ENCODE peak calls at places on chromosome 7, in eight cellular contexts. Y is CD4-positive, alpha-beta T cell; Z is type B pancreatic cell; A is GM13976; N is IMR-90; P is heart left ventricle; M is WERI-Rb-1; L is nephron progenitor cell. T is an unnamed sample.

GRCh38 chr7:115561341-115562110 is 469.0 kb downstream of the TFEC start:
- DNase-seq in L (no peak), Z (no peak), A (no peak), Y (no peak), M (no peak), N (peak), P (no peak), T (no peak)

GRCh38 chr7:17523813-17524741 is 225.6 kb downstream of the AHR start:
- DNase-seq in N (peak), A (no peak), Y (no peak), L (no peak), M (no peak), Z (no peak), P (no peak), T (peak)

GRCh38 chr7:38178695-38179344 is 775 bp downstream of the STARD3NL start:
- DNase-seq in M (no peak), Y (no peak), A (peak), P (no peak), L (no peak), N (peak), Z (no peak), T (peak)

GRCh38 chr7:43479042-43479441 is 103.9 kb upstream of the STK17A start:
- DNase-seq in M (peak), P (no peak), A (no peak), Y (no peak), L (no peak), N (no peak), Z (no peak), T (peak)

GRCh38 chr7:130356760-130357611 is 12.4 kb downstream of the CPA5 start:
- DNase-seq in P (no peak), M (no peak), N (peak), Z (no peak), L (no peak), Y (no peak), A (no peak), T (peak)

GRCh38 chr7:5283421-5284303 is 919 bp downstream of the SLC29A4 start:
- DNase-seq in A (no peak), Y (no peak), P (no peak), Z (no peak), M (no peak), L (peak), N (no peak), T (no peak)

GRCh38 chr7:127938588-127938987 is 92.6 kb downstream of the LRRC4 start:
- DNase-seq in N (peak), L (no peak), Z (no peak), Y (no peak), A (no peak), P (no peak), M (no peak), T (no peak)

GRCh38 chr7:131007439-131008330 is 273.7 kb upstream of the KLF14 start:
- DNase-seq in M (peak), A (peak), N (peak), Y (peak), Z (no peak), L (peak), P (peak), T (peak)

GRCh38 chr7:129952164-129952652 is 552 bp downstream of the UBE2H start:
- DNase-seq in Z (no peak), M (peak), N (no peak), L (no peak), A (no peak), P (peak), Y (peak), T (peak)

DNA sequence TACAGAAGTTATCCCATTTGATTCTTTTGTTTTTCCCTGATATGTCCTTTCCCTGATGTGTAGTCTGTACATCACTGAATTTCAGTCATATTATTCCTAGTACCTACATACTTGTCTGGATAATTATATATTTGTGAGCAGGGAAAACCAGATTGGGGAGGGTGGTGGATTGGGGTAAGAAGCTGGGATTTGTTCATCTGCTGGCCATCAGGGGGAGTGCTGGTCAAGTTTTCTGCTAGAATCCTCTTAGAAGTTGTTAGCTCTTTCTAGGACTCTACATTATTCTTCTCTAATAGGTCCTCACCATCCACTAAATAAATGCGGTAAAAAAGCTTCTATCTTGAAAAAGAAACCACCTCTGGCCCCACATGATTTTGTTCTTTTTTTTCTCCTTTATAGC is 232.7 kb upstream of the TAC1 start:
- DNase-seq in A (peak), L (peak), P (no peak), Y (no peak), N (no peak), Z (no peak), M (peak), T (peak)
- TF ChIP-seq CTCF in A (peak), L (peak), P (peak), Y (peak), N (peak), Z (peak), M (peak), T (peak)

DNA sequence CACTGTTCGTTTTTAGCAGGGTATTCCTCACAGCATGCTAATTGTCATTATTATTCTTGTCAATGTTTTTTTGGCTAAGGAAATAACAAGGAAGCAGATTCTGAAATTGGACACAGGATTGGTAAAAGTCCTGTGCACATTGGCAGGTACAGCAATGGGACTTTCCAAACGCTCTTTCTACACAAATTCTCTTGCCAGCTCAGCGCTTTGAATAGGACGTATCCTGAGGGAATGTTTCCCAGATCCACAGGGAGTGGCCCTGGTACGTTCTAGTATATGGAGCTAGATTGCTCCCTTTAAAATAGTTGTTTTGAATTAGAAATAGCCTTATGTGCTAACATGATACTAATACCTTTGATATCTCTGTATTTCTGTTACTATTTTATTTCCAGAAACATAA is 82.8 kb upstream of the GRB10 start:
- DNase-seq in N (no peak), L (no peak), P (no peak), Y (no peak), A (no peak), M (no peak), Z (no peak), T (no peak)
- TF ChIP-seq CTCF in N (no peak), L (no peak), P (no peak), Y (no peak), A (no peak), M (no peak), Z (no peak), T (no peak)

GRCh38 chr7:39615350-39615975 is 7.9 kb upstream of the RALA start:
- DNase-seq in A (no peak), Z (no peak), P (no peak), M (no peak), Y (no peak), L (no peak), N (no peak), T (no peak)

GRCh38 chr7:39616138-39616537 is 7.2 kb upstream of the RALA start:
- DNase-seq in Z (no peak), Y (no peak), M (no peak), L (no peak), N (peak), A (no peak), P (no peak), T (no peak)

GRCh38 chr7:39614299-39614698 is 9.1 kb upstream of the RALA start:
- DNase-seq in Y (no peak), M (no peak), P (no peak), L (no peak), A (no peak), N (no peak), Z (no peak), T (no peak)

GRCh38 chr7:39617010-39617409 is 6.4 kb upstream of the RALA start:
- DNase-seq in Z (no peak), N (peak), A (no peak), Y (no peak), M (no peak), P (no peak), L (no peak), T (no peak)

GRCh38 chr7:39613577-39613976 is 9.8 kb upstream of the RALA start:
- DNase-seq in N (peak), A (no peak), M (no peak), Y (no peak), L (no peak), P (no peak), Z (no peak), T (no peak)
- TF ChIP-seq CTCF in N (no peak), A (no peak), M (no peak), Y (no peak), L (no peak), P (no peak), Z (no peak), T (no peak)

GRCh38 chr7:96598421-96598820 is 111.2 kb downstream of the SEM1 start:
- DNase-seq in M (no peak), Z (no peak), A (no peak), L (no peak), P (no peak), Y (no peak), N (no peak), T (no peak)

GRCh38 chr7:96591900-96592676 is 117.6 kb downstream of the SEM1 start:
- DNase-seq in P (no peak), L (no peak), M (no peak), Y (no peak), A (no peak), N (no peak), Z (no peak), T (no peak)

GRCh38 chr7:96591159-96591899 is 118.3 kb downstream of the SEM1 start:
- DNase-seq in M (no peak), Y (no peak), L (no peak), N (no peak), P (no peak), Z (no peak), A (no peak), T (no peak)

GRCh38 chr7:96599288-96599936 is 110.2 kb downstream of the SEM1 start:
- DNase-seq in Y (no peak), P (no peak), A (no peak), Z (no peak), L (peak), N (no peak), M (no peak), T (no peak)

GRCh38 chr7:96596120-96596826 is 113.4 kb downstream of the SEM1 start:
- DNase-seq in L (no peak), N (no peak), P (no peak), M (peak), Y (no peak), Z (no peak), A (no peak), T (peak)
- TF ChIP-seq CTCF in L (no peak), N (no peak), P (no peak), M (peak), Y (no peak), Z (peak), A (no peak), T (peak)

GRCh38 chr7:123918309-123918708 is 6.7 kb upstream of the SPAM1 start:
- DNase-seq in Z (no peak), N (no peak), L (no peak), M (no peak), A (no peak), Y (no peak), P (no peak), T (no peak)

GRCh38 chr7:123917878-123918277 is 7.2 kb upstream of the SPAM1 start:
- DNase-seq in M (no peak), P (no peak), Z (no peak), Y (no peak), L (no peak), A (no peak), N (no peak), T (no peak)

GRCh38 chr7:123916240-123916724 is 8.8 kb upstream of the SPAM1 start:
- DNase-seq in A (peak), Z (no peak), Y (no peak), N (peak), M (peak), P (no peak), L (no peak), T (peak)
- TF ChIP-seq CTCF in A (no peak), Z (peak), Y (no peak), N (peak), M (peak), P (peak), L (peak), T (peak)

GRCh38 chr7:96236198-96237039 is 85.5 kb downstream of the SLC25A13 start:
- DNase-seq in L (no peak), P (peak), A (no peak), M (no peak), N (peak), Z (no peak), Y (no peak), T (no peak)

GRCh38 chr7:96233084-96233483 is 88.8 kb downstream of the SLC25A13 start:
- DNase-seq in Y (no peak), L (no peak), A (no peak), N (no peak), P (no peak), Z (no peak), M (no peak), T (no peak)

GRCh38 chr7:96233528-96234154 is 88.3 kb downstream of the SLC25A13 start:
- DNase-seq in Z (no peak), L (no peak), P (no peak), A (no peak), M (no peak), Y (no peak), N (no peak), T (no peak)

GRCh38 chr7:96237040-96237439 is 84.9 kb downstream of the SLC25A13 start:
- DNase-seq in Z (no peak), A (no peak), N (no peak), L (no peak), Y (no peak), P (no peak), M (no peak), T (no peak)

GRCh38 chr7:96235281-96235680 is 86.6 kb downstream of the SLC25A13 start:
- DNase-seq in Z (no peak), Y (no peak), M (no peak), N (no peak), L (no peak), P (no peak), A (no peak), T (no peak)
- TF ChIP-seq CTCF in Z (no peak), Y (no peak), M (no peak), N (no peak), L (no peak), P (no peak), A (no peak), T (no peak)

GRCh38 chr7:39384386-39384785 is 181.8 kb upstream of the YAE1 start:
- DNase-seq in P (no peak), L (no peak), N (no peak), M (no peak), A (no peak), Y (no peak), Z (no peak), T (no peak)

GRCh38 chr7:39392151-39392550 is 174.1 kb upstream of the YAE1 start:
- DNase-seq in P (no peak), L (no peak), M (no peak), Y (no peak), Z (no peak), N (no peak), A (no peak), T (no peak)

DNA sequence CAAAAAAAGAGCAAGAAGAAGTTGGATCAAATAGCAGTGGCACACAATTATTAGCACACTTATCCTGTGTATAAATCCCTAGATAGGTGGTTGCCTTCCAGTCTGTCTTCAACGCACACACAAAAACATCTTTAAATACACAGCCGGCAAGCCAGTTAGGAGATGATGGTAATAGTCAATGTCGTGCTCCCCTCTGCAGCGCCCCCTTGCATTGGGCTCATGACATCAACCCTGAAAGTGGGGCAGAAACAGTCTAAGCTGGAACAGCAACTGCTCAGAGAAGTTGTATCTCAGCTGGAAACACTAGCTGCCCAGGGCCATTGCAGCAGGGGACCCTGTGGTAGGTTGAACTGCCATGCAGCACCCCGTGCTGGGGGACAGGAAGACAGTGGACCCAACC is 179.5 kb upstream of the YAE1 start:
- DNase-seq in P (no peak), A (no peak), N (no peak), M (no peak), Y (no peak), Z (no peak), L (no peak), T (no peak)
- TF ChIP-seq CTCF in P (no peak), A (no peak), N (no peak), M (no peak), Y (no peak), Z (no peak), L (no peak), T (no peak)

GRCh38 chr7:111929258-111929657 is 276.9 kb downstream of the DOCK4 start:
- DNase-seq in A (no peak), L (no peak), M (no peak), N (no peak), P (no peak), Y (no peak), Z (no peak), T (no peak)
- TF ChIP-seq CTCF in A (no peak), L (no peak), M (no peak), N (no peak), P (no peak), Y (no peak), Z (no peak), T (no peak)

T was measured in GM12865.